ENCODE peak calls at places on chromosomes 4 and X, in four cellular contexts. Y, C, T and J are unnamed samples.
A peak's percentile ranks its signal among the peaks of the same experiment; 100 is the strongest.

GRCh38 chr4:92368648-92369047 is 64.9 kb downstream of the GRID2 start:
- DNase-seq in Y (no peak), C (no peak), T (no peak), J (no peak)

GRCh38 chrX:95760356-95760755 is 924.3 kb upstream of the DIAPH2 start:
- DNase-seq in Y (no peak), T (no peak), C (no peak), J (no peak)

GRCh38 chr4:2365054-2365912 is 53.2 kb downstream of the ZFYVE28 start:
- DNase-seq in C (peak; percentile 59), T (no peak), Y (peak; percentile 35), J (no peak)

GRCh38 chrX:154539077-154539476 is 7.6 kb downstream of the G6PD start:
- DNase-seq in Y (no peak), T (no peak), C (no peak), J (no peak)

GRCh38 chr4:54637325-54637724 is 20.4 kb upstream of the KIT start:
- DNase-seq in T (no peak), C (no peak), Y (no peak), J (no peak)

GRCh38 chr4:36056128-36056527 is 188.2 kb downstream of the ARAP2 start:
- DNase-seq in T (no peak), C (no peak), Y (no peak), J (no peak)

GRCh38 chr4:128574706-128575105 is 234.8 kb upstream of the JADE1 start:
- DNase-seq in C (no peak), Y (peak; percentile 95), T (peak; percentile 40), J (peak; percentile 49)

GRCh38 chr4:151620066-151620465 is 140.7 kb downstream of the GATB start:
- DNase-seq in Y (no peak), C (no peak), T (no peak), J (no peak)

GRCh38 chr4:113502883-113503282 is 258.7 kb downstream of the CAMK2D start:
- DNase-seq in T (no peak), C (no peak), Y (no peak), J (no peak)

GRCh38 chrX:42028113-42028512 is 104.8 kb upstream of the CASK start:
- DNase-seq in T (no peak), Y (no peak), C (no peak), J (no peak)

GRCh38 chr4:151361126-151361525 is 35.7 kb upstream of the SH3D19 start:
- DNase-seq in T (no peak), C (no peak), Y (no peak), J (no peak)

GRCh38 chr4:151205722-151206121 is 71.2 kb upstream of the PRSS48 start:
- DNase-seq in T (no peak), Y (no peak), C (no peak), J (no peak)

GRCh38 chr4:3124070-3124767 is 49.7 kb downstream of the HTT start:
- DNase-seq in C (no peak), T (no peak), Y (no peak), J (no peak)

GRCh38 chrX:155768036-155768769 is 112.9 kb upstream of the VAMP7 start:
- DNase-seq in T (no peak), Y (no peak), C (no peak), J (no peak)

GRCh38 chrX:10512741-10513140 is 107.6 kb downstream of the MID1 start:
- DNase-seq in C (no peak), T (no peak), Y (no peak), J (no peak)

GRCh38 chr4:13642163-13642562 is 14.6 kb upstream of the BOD1L1 start:
- DNase-seq in Y (no peak), C (no peak), T (no peak), J (no peak)

GRCh38 chr4:176001171-176002006 is 64.3 kb upstream of the WDR17 start:
- DNase-seq in Y (peak; percentile 93), C (no peak), T (peak; percentile 15), J (no peak)

GRCh38 chrX:151370906-151371305 is 26.1 kb upstream of the VMA21 start:
- DNase-seq in Y (peak; percentile 80), C (no peak), T (no peak), J (no peak)

GRCh38 chrX:155745792-155746191 is 133.0 kb upstream of the TMLHE start:
- DNase-seq in Y (no peak), C (no peak), T (peak; percentile 12), J (no peak)

GRCh38 chrX:130083656-130084382 is 26.5 kb downstream of the ELF4 start:
- DNase-seq in T (no peak), C (no peak), Y (no peak), J (no peak)

GRCh38 chr4:176883108-176883550 is 90.4 kb upstream of the VEGFC start:
- DNase-seq in Y (no peak), T (no peak), C (no peak), J (no peak)

GRCh38 chr4:75930152-75930551 is 10.7 kb downstream of the NAAA start:
- DNase-seq in Y (no peak), T (no peak), C (no peak), J (no peak)

GRCh38 chr4:100162027-100162685 is 28.1 kb downstream of the DDIT4L start:
- DNase-seq in T (no peak), C (no peak), Y (no peak), J (no peak)

GRCh38 chr4:38129452-38129830 is 169.2 kb downstream of the PTTG2 start:
- DNase-seq in C (no peak), Y (no peak), T (no peak), J (no peak)
- TF ChIP-seq POLR2AphosphoS5 in C (no peak), Y (no peak), T (no peak), J (no peak)

GRCh38 chrX:100449696-100450606 is 39.9 kb upstream of the PCDH19 start:
- DNase-seq in T (no peak), C (peak; percentile 60), Y (no peak), J (no peak)
- TF ChIP-seq POLR2AphosphoS5 in T (no peak), C (no peak), Y (no peak), J (no peak)

GRCh38 chr4:142092941-142093340 is 456.6 kb downstream of the IL15 start:
- DNase-seq in Y (no peak), T (no peak), C (no peak), J (no peak)

GRCh38 chr4:142098900-142099299 is 462.5 kb downstream of the IL15 start:
- DNase-seq in C (no peak), Y (no peak), T (no peak), J (no peak)

GRCh38 chr4:142097015-142097414 is 460.6 kb downstream of the IL15 start:
- DNase-seq in C (no peak), T (no peak), Y (no peak), J (no peak)

GRCh38 chr4:142098380-142098779 is 462.0 kb downstream of the IL15 start:
- DNase-seq in Y (no peak), C (no peak), T (no peak), J (no peak)

DNA sequence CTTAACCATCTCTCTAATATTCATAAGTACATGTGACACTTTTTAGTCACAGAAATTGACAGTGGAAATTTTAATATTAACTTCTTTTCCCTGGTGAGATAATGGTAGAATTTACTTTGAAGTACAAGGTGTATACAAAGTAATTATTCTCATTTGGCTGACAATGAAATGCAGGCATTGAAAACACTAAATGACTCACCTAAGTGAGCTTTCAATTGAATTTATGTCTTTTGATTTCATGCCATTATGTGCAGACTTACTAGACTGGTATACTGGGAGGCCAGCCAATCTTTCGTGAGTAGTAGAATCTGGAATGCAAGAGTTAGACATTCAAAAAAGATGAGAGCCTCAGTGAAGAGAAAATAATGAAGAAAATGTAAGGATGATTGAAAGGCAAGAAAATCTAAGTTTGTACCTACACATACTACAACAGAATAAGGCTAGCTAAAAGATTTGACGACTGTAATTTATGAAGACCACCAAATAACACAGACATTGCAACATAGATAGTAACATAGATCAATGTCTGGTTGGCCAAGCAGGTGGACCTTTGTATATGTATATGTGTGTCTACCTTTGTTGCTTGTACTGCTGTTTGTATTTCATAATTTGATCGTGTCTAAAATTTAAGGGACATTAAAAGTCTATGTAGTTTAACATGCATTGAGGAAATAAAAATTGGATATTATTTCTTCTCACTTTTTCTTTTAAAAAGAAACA is 459.7 kb downstream of the IL15 start:
- DNase-seq in C (no peak), T (peak; percentile 90), Y (no peak), J (no peak)
- TF ChIP-seq POLR2AphosphoS5 in C (no peak), T (peak; percentile 60), Y (no peak), J (no peak)

GRCh38 chrX:15854712-15855561 is at the start of gene AP1S2:
- DNase-seq in Y (peak; percentile 88), C (peak; percentile 96), T (peak; percentile 78), J (peak; percentile 51)
- TF ChIP-seq POLR2AphosphoS5 in Y (peak; percentile 27), C (no peak), T (peak; percentile 68), J (peak; percentile 56)

GRCh38 chr4:118770741-118771187 is 65.2 kb downstream of the SEC24D start:
- DNase-seq in Y (no peak), T (no peak), C (no peak), J (no peak)
- TF ChIP-seq POLR2AphosphoS5 in Y (no peak), T (no peak), C (no peak), J (no peak)

DNA sequence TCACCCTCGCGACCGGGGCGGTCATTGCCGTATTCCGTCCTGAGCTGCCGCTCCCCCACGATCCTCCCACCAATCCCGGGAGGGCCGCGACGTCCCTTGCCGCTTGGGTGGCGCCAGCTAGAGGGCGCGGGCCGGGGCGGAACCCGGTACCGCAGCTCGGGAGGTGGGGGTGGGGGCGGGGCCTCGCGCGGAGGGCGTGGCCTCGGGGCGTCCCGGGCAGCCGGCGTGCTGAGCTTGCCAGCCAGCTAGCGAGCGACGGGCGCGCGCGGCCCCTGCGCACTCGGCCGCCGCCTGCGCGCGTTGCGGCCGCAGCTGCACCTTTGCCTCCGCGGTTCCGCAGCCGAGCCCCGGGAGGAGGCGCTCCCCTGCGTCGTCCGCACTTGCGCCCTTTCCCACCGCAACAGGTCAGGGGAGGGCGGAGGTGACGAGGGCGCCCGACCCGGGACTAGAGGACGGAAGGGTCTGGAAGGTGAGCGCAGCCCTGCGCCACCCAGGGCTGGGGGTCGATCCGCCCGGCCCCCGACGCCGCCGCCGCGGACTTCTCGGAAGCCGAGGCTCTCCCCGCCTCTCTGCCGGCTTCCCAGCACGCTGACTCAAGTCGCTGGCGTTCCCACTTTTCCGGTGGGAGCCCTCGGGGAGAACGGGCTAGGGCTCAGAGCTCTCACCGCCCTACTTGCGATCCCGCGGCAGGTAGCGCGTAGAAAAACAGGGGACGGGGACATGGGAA is at the start of gene AFF1:
- DNase-seq in C (peak; percentile 96), Y (peak; percentile 94), T (peak; percentile 82), J (peak; percentile 78)
- TF ChIP-seq POLR2AphosphoS5 in C (peak; percentile 46), Y (peak; percentile 87), T (peak; percentile 92), J (peak; percentile 80)

DNA sequence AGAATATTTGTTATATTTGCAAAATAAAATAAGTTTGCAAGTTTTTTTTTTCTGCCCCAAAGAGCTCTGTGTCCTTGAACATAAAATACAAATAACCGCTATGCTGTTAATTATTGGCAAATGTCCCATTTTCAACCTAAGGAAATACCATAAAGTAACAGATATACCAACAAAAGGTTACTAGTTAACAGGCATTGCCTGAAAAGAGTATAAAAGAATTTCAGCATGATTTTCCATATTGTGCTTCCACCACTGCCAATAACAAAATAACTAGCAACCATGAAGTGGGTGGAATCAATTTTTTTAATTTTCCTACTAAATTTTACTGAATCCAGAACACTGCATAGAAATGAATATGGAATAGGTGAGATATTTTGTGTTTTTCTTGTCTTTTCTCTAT is at the start of gene AFP:
- DNase-seq in T (no peak), Y (no peak), C (no peak), J (no peak)
- TF ChIP-seq POLR2AphosphoS5 in T (no peak), Y (no peak), C (no peak), J (no peak)